ENCODE peak calls at places on chromosomes 13 and 19, in ten cellular contexts. Y is activated B cell treated with CpG ODN at 0.5 μM for 24 hours; C is cardiac fibroblast; A is neural progenitor cell; O is dorsolateral prefrontal cortex; H is bronchial epithelial cell; G is osteoblast; E is kidney epithelial cell; S is foreskin keratinocyte; Z is CD4-positive, alpha-beta T cell. U is an unnamed sample.

GRCh38 chr13:45778897-45779296 is 72.7 kb downstream of the SIAH3 start:
- DNase-seq in Z (no peak), Y (no peak), O (no peak), A (no peak), H (no peak), C (no peak), S (no peak), G (no peak), E (no peak), U (no peak)

GRCh38 chr19:9498183-9498902 is at the start of gene ZNF560:
- DNase-seq in E (no peak), Z (no peak), Y (no peak), O (no peak), C (peak; percentile 2), A (no peak), S (peak; percentile 27), G (no peak), H (no peak), U (no peak)

GRCh38 chr19:34134190-34135032 is 37.9 kb upstream of the LSM14A start:
- DNase-seq in E (no peak), G (peak; percentile 99), H (peak; percentile 66), S (peak; percentile 56), A (peak; percentile 95), Z (peak; percentile 90), C (peak; percentile 87), O (peak; percentile 52), Y (peak; percentile 96), U (peak; percentile 88)

GRCh38 chr19:3361384-3362216 is 4.8 kb upstream of the NFIC start:
- DNase-seq in A (no peak), Y (no peak), H (no peak), E (no peak), G (peak; percentile 72), S (no peak), O (no peak), C (no peak), Z (no peak), U (no peak)

GRCh38 chr19:11881151-11881800 is 6.3 kb upstream of the ZNF69 start:
- DNase-seq in G (peak; percentile 90), O (peak; percentile 39), Y (peak; percentile 27), S (peak; percentile 22), A (peak; percentile 85), C (peak; percentile 66), E (no peak), H (peak; percentile 40), Z (peak; percentile 39), U (peak; percentile 30)

GRCh38 chr13:26052136-26052736 is 420 bp upstream of the SHISA2 start:
- DNase-seq in H (no peak), S (no peak), Z (no peak), Y (no peak), G (peak; percentile 70), O (no peak), A (peak; percentile 45), E (no peak), C (no peak), U (no peak)

GRCh38 chr13:19606152-19606551 is 27.3 kb upstream of the MPHOSPH8 start:
- DNase-seq in H (peak; percentile 78), S (peak; percentile 93), Y (no peak), O (peak; percentile 34), E (no peak), G (peak; percentile 61), C (no peak), A (no peak), Z (no peak), U (peak; percentile 30)

GRCh38 chr13:90239130-90239529 is 1108.4 kb upstream of the MIR17HG start:
- DNase-seq in C (no peak), G (no peak), Y (no peak), E (no peak), S (no peak), O (no peak), Z (no peak), H (no peak), A (no peak), U (no peak)

GRCh38 chr19:41410655-41411054 is 13.0 kb downstream of the BCKDHA start:
- DNase-seq in H (no peak), C (no peak), G (peak; percentile 34), Y (no peak), S (no peak), Z (no peak), E (no peak), O (no peak), A (no peak), U (no peak)

GRCh38 chr13:96450635-96451034 is 360.7 kb downstream of the HS6ST3 start:
- DNase-seq in E (no peak), H (no peak), G (no peak), C (no peak), Y (no peak), O (no peak), S (no peak), A (no peak), Z (no peak), U (no peak)

GRCh38 chr13:33119022-33119735 is 103.0 kb downstream of the KL start:
- DNase-seq in O (no peak), S (no peak), G (no peak), A (no peak), C (no peak), E (no peak), Z (no peak), H (no peak), Y (no peak), U (no peak)

GRCh38 chr19:42695811-42696503 is 44.3 kb downstream of the PSG3 start:
- DNase-seq in H (no peak), Z (no peak), Y (no peak), O (no peak), C (no peak), A (no peak), G (no peak), S (no peak), E (no peak), U (no peak)

GRCh38 chr19:42697884-42698283 is 42.4 kb downstream of the PSG3 start:
- DNase-seq in S (no peak), Z (no peak), Y (no peak), O (no peak), G (no peak), E (no peak), C (no peak), H (no peak), A (no peak), U (no peak)

DNA sequence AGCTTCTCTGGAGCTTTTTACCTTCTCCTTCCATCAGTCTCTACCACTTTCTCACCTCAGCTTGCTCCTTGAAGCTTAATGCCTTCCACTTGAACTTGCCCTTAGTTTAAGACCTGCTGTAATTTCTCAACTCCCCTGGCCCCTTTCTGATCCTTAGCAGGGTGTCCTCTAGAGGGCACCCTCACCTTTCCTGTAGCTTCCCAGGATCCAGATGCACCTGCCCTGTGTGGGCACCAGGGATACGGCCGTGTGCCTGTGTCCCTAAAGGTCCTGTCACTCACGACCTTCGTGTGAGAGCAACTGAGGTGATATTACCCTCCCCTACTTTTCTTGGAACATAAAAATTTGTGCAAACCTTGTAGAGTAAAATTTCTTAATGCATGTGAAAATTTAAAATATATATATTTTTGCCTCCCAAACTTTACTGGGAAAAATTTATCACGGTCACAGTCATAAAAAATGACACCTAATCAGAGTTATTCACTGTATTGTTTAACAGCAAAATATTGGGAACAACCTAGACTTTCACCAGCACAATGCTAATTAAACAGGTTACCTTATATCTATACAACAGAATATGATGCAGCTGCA is 46.4 kb downstream of the PSG3 start:
- DNase-seq in A (no peak), E (peak; percentile 14), S (peak; percentile 39), G (peak; percentile 83), H (peak; percentile 46), Z (no peak), Y (no peak), O (no peak), C (peak; percentile 41), U (peak; percentile 73)
- TF ChIP-seq CTCF in A (no peak), E (peak; percentile 89), S (peak; percentile 86), G (peak; percentile 83), H (peak; percentile 91), Z (no peak), Y (no peak), O (peak; percentile 44), C (peak; percentile 88), U (peak; percentile 82)

GRCh38 chr13:66853559-66853958 is 376.6 kb downstream of the PCDH9 start:
- DNase-seq in Z (no peak), E (no peak), A (no peak), C (no peak), O (no peak), H (peak; percentile 95), S (peak; percentile 75), Y (no peak), G (no peak), U (peak; percentile 29)

GRCh38 chr13:66847541-66847940 is 382.6 kb downstream of the PCDH9 start:
- DNase-seq in O (no peak), H (no peak), A (no peak), S (no peak), Y (no peak), Z (no peak), E (no peak), C (no peak), G (no peak), U (no peak)

GRCh38 chr13:66844933-66845332 is 385.2 kb downstream of the PCDH9 start:
- DNase-seq in A (no peak), Y (no peak), O (no peak), G (no peak), S (no peak), C (no peak), H (no peak), E (no peak), Z (no peak), U (no peak)

GRCh38 chr13:66845393-66845792 is 384.7 kb downstream of the PCDH9 start:
- DNase-seq in A (no peak), G (no peak), C (no peak), O (no peak), E (no peak), Z (no peak), H (no peak), S (no peak), Y (no peak), U (no peak)

DNA sequence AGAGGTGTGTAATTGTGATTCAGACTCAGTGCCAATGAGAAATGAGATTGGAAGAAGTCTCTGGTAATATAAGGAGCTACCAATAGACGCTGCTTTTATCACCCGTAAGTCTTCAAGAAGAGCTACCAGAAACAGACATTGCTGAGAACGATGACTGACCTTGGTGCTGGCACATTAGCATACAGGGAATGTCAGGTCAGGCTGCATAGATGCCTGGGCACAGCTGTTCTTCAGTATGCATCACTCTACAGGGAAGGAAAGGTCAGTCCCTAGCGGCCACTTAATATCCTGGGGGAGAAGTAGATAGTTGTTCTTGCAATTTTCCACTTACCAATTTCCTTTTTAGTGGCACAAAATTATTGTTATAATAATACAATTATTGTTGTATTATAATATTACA is 380.4 kb downstream of the PCDH9 start:
- DNase-seq in E (no peak), O (no peak), Y (no peak), C (no peak), Z (no peak), A (no peak), S (no peak), G (no peak), H (no peak), U (no peak)
- TF ChIP-seq CTCF in E (no peak), O (no peak), Y (no peak), C (no peak), Z (no peak), A (no peak), S (no peak), G (no peak), H (no peak), U (no peak)

GRCh38 chr19:56253737-56254136 is 18.8 kb upstream of the EDDM13 start:
- DNase-seq in Z (no peak), A (peak; percentile 56), O (no peak), G (peak; percentile 57), C (peak; percentile 76), H (peak; percentile 57), S (peak; percentile 48), Y (no peak), E (peak; percentile 19), U (peak; percentile 61)
- TF ChIP-seq CTCF in Z (peak; percentile 6), A (peak; percentile 46), O (peak; percentile 80), G (peak; percentile 53), C (peak; percentile 27), H (peak; percentile 15), S (peak; percentile 72), Y (no peak), E (peak; percentile 16), U (peak; percentile 47)

GRCh38 chr19:6260912-6261636 is 18.7 kb downstream of the MLLT1 start:
- DNase-seq in O (no peak), Z (peak; percentile 23), C (no peak), Y (no peak), H (no peak), A (peak; percentile 59), G (peak; percentile 78), S (no peak), E (no peak), U (peak; percentile 54)
- TF ChIP-seq CTCF in O (peak; percentile 48), Z (peak; percentile 60), C (peak; percentile 68), Y (no peak), H (peak; percentile 58), A (peak; percentile 63), G (peak; percentile 55), S (peak; percentile 61), E (peak; percentile 71), U (peak; percentile 35)

U was measured in MCF 10A.